ENCODE peak calls at places on chromosomes 11 and 22, in nine cellular contexts. Z is cardiac muscle cell; Q is stimulated activated CD4-positive, alpha-beta T cell treated with anti-CD3 and anti-CD28 coated beads, Interleukin-2, amount 100 ng/mL, for 48 hours; P is G401; Y is AG08395; X is activated T-cell treated with anti-CD3 and anti-CD28 coated beads for 24 hours; F is transverse colon; A is activated CD4-positive, alpha-beta memory T cell treated with anti-CD3 and anti-CD28 coated beads for 36 hours; S is activated CD8-positive, alpha-beta memory T cell treated with anti-CD3 and anti-CD28 coated beads, Interleukin-2, amount 10 ng/mL, durations not matched to agents 7 days and 5 days. C is an unnamed sample.

GRCh38 chr22:44939451-44939850 is 70.4 kb downstream of the PHF21B start:
- DNase-seq in Z (no peak), Q (no peak), P (no peak), Y (no peak), X (no peak), F (no peak), A (no peak), S (no peak), C (no peak)

GRCh38 chr11:16936643-16937042 is 77.6 kb downstream of the PLEKHA7 start:
- DNase-seq in Z (peak; percentile 86), Q (no peak), P (no peak), Y (no peak), X (no peak), F (no peak), A (no peak), S (no peak), C (no peak)

GRCh38 chr11:59800390-59801037 is 10.1 kb downstream of the MRPL16 start:
- DNase-seq in Z (no peak), Q (no peak), P (no peak), Y (no peak), X (no peak), F (peak; percentile 31), A (no peak), S (no peak), C (no peak)

GRCh38 chr11:126363706-126364245 is 8.3 kb downstream of the ST3GAL4 start:
- DNase-seq in Z (no peak), Q (no peak), P (no peak), Y (no peak), X (no peak), F (no peak), A (no peak), S (no peak), C (no peak)

GRCh38 chr11:76592025-76592914 is 78.3 kb downstream of the LRRC32 start:
- DNase-seq in Z (no peak), Q (no peak), P (no peak), Y (no peak), X (no peak), F (no peak), A (no peak), S (no peak), C (no peak)

GRCh38 chr11:132717824-132718223 is 814.5 kb downstream of the OPCML start:
- DNase-seq in Z (no peak), Q (no peak), P (no peak), Y (no peak), X (no peak), F (no peak), A (no peak), S (no peak), C (no peak)

GRCh38 chr22:38777087-38777671 is 16.8 kb downstream of the DNAL4 start:
- DNase-seq in Z (no peak), Q (no peak), P (peak; percentile 45), Y (no peak), X (no peak), F (no peak), A (no peak), S (no peak), C (no peak)

GRCh38 chr11:11155962-11156815 is 196.9 kb downstream of the CSNK2A3 start:
- DNase-seq in Z (peak; percentile 30), Q (peak; percentile 57), P (no peak), Y (no peak), X (peak; percentile 36), F (no peak), A (peak; percentile 77), S (peak; percentile 52), C (no peak)

GRCh38 chr11:94754335-94754734 is 13.8 kb upstream of the AMOTL1 start:
- DNase-seq in Z (peak; percentile 60), Q (no peak), P (no peak), Y (no peak), X (no peak), F (no peak), A (no peak), S (no peak), C (no peak)

GRCh38 chr22:37210041-37210803 is 2.1 kb downstream of the SSTR3 start:
- DNase-seq in Z (no peak), Q (no peak), P (peak; percentile 49), Y (no peak), X (no peak), F (no peak), A (no peak), S (no peak), C (no peak)

GRCh38 chr11:123640677-123641494 is 13.5 kb downstream of the SCN3B start:
- DNase-seq in Z (peak; percentile 65), Q (peak; percentile 52), P (peak; percentile 58), Y (peak; percentile 70), X (peak; percentile 33), F (peak; percentile 26), A (peak; percentile 66), S (peak; percentile 60), C (no peak)

GRCh38 chr11:133947298-133947905 is 9.4 kb downstream of the IGSF9B start:
- DNase-seq in Z (peak; percentile 91), Q (peak; percentile 44), P (peak; percentile 42), Y (peak; percentile 86), X (no peak), F (no peak), A (peak; percentile 83), S (peak; percentile 83), C (peak; percentile 52)

GRCh38 chr11:112391086-112391485 is 130.4 kb upstream of the PLET1 start:
- DNase-seq in Z (no peak), Q (no peak), P (no peak), Y (no peak), X (no peak), F (no peak), A (no peak), S (no peak), C (no peak)

GRCh38 chr22:30266445-30267381 is at the start of gene OSM:
- DNase-seq in Z (no peak), Q (peak; percentile 66), P (no peak), Y (no peak), X (peak; percentile 61), F (peak; percentile 74), A (peak; percentile 90), S (peak; percentile 92), C (no peak)

GRCh38 chr11:112016765-112017356 is 8.3 kb upstream of the DLAT start:
- DNase-seq in Z (no peak), Q (no peak), P (no peak), Y (peak; percentile 70), X (no peak), F (no peak), A (no peak), S (no peak), C (no peak)

GRCh38 chr11:60563553-60564235 is 48.5 kb downstream of the MS4A13 start:
- DNase-seq in Z (no peak), Q (no peak), P (no peak), Y (no peak), X (no peak), F (no peak), A (no peak), S (no peak), C (no peak)

GRCh38 chr11:95556011-95556341 is 233.6 kb downstream of the FAM76B start:
- DNase-seq in Z (no peak), Q (no peak), P (no peak), Y (no peak), X (no peak), F (no peak), A (no peak), S (no peak), C (no peak)

GRCh38 chr11:121895919-121896318 is 220.1 kb downstream of the BLID start:
- DNase-seq in Z (no peak), Q (no peak), P (no peak), Y (peak; percentile 70), X (no peak), F (no peak), A (no peak), S (no peak), C (no peak)

GRCh38 chr22:29625090-29625825 is 21.8 kb downstream of the NF2 start:
- DNase-seq in Z (peak; percentile 42), Q (no peak), P (peak; percentile 82), Y (peak; percentile 65), X (no peak), F (peak; percentile 34), A (peak; percentile 57), S (peak; percentile 52), C (no peak)

GRCh38 chr11:8011981-8012444 is 24.9 kb downstream of the EIF3F start:
- DNase-seq in Z (no peak), Q (no peak), P (no peak), Y (peak; percentile 88), X (no peak), F (no peak), A (no peak), S (peak; percentile 14), C (no peak)

GRCh38 chr11:128463386-128463829 is 124.0 kb downstream of the ETS1 start:
- DNase-seq in Z (no peak), Q (no peak), P (no peak), Y (peak; percentile 75), X (no peak), F (no peak), A (no peak), S (no peak), C (no peak)

GRCh38 chr11:69442807-69443137 is 38.7 kb upstream of the LINC01488 start:
- DNase-seq in Z (no peak), Q (no peak), P (no peak), Y (peak; percentile 80), X (no peak), F (no peak), A (no peak), S (no peak), C (no peak)

GRCh38 chr22:50192825-50193204 is 7.1 kb downstream of the TRABD start:
- DNase-seq in Z (no peak), Q (no peak), P (no peak), Y (no peak), X (no peak), F (peak; percentile 64), A (peak; percentile 42), S (peak; percentile 64), C (no peak)

GRCh38 chr22:50262460-50262911 is 1.0 kb upstream of the MAPK12 start:
- DNase-seq in Z (no peak), Q (no peak), P (no peak), Y (no peak), X (no peak), F (no peak), A (peak; percentile 29), S (no peak), C (no peak)

GRCh38 chr22:42077486-42078125 is 1.9 kb upstream of the SMDT1 start:
- DNase-seq in Z (no peak), Q (no peak), P (peak; percentile 58), Y (no peak), X (no peak), F (no peak), A (no peak), S (no peak), C (no peak)

GRCh38 chr22:17974703-17975372 is 49.5 kb downstream of the MICAL3 start:
- DNase-seq in Z (no peak), Q (peak; percentile 21), P (no peak), Y (no peak), X (no peak), F (no peak), A (peak; percentile 14), S (peak; percentile 62), C (no peak)

GRCh38 chr11:70557742-70558485 is 159.6 kb downstream of the CTTN start:
- DNase-seq in Z (no peak), Q (no peak), P (no peak), Y (peak; percentile 29), X (no peak), F (no peak), A (no peak), S (no peak), C (no peak)

GRCh38 chr11:134398079-134398444 is 14.0 kb downstream of the B3GAT1 start:
- DNase-seq in Z (no peak), Q (no peak), P (no peak), Y (no peak), X (no peak), F (no peak), A (no peak), S (no peak), C (no peak)

GRCh38 chr11:8338138-8338537 is 74.5 kb upstream of the LMO1 start:
- DNase-seq in Z (peak; percentile 57), Q (peak; percentile 41), P (peak; percentile 9), Y (peak; percentile 65), X (no peak), F (peak; percentile 61), A (peak; percentile 44), S (peak; percentile 45), C (peak; percentile 66)